ENCODE peak calls at places on chromosome 15, in nine cellular contexts. One of them, this sample, is unnamed.

GRCh38 chr15:76208786-76209424 is 102.4 kb downstream of the ETFA start:
- DNase-seq in COLO829: no peak
- DNase-seq in HuH-7.5: no peak
- DNase-seq in Peyer's patch: no peak
- DNase-seq in hippocampal formation: no peak
- DNase-seq in activated CD4-positive, alpha-beta T cell treated with anti-CD3 and anti-CD28 coated beads, Interleukin-2, amount 50 U/mL, for 24 hours: no peak
- DNase-seq in effector CD4-positive, alpha-beta T cell: no peak
- DNase-seq in anterior cingulate cortex: no peak
- DNase-seq in GM13977: no peak
- DNase-seq in this sample: no peak

GRCh38 chr15:69607101-69607500 is 154.5 kb downstream of the RPLP1 start:
- DNase-seq in anterior cingulate cortex: no peak
- DNase-seq in effector CD4-positive, alpha-beta T cell: no peak
- DNase-seq in hippocampal formation: no peak
- DNase-seq in GM13977: no peak
- DNase-seq in HuH-7.5: no peak
- DNase-seq in COLO829: no peak
- DNase-seq in Peyer's patch: no peak
- DNase-seq in activated CD4-positive, alpha-beta T cell treated with anti-CD3 and anti-CD28 coated beads, Interleukin-2, amount 50 U/mL, for 24 hours: no peak
- DNase-seq in this sample: no peak

GRCh38 chr15:70165811-70166284 is 68.1 kb upstream of the TLE3 start:
- DNase-seq in GM13977: no peak
- DNase-seq in HuH-7.5: no peak
- DNase-seq in effector CD4-positive, alpha-beta T cell: no peak
- DNase-seq in Peyer's patch: no peak
- DNase-seq in COLO829: no peak
- DNase-seq in anterior cingulate cortex: no peak
- DNase-seq in activated CD4-positive, alpha-beta T cell treated with anti-CD3 and anti-CD28 coated beads, Interleukin-2, amount 50 U/mL, for 24 hours: no peak
- DNase-seq in hippocampal formation: no peak
- DNase-seq in this sample: no peak

GRCh38 chr15:25238716-25239470 is 199.9 kb downstream of the UBE3A start:
- DNase-seq in anterior cingulate cortex: no peak
- DNase-seq in activated CD4-positive, alpha-beta T cell treated with anti-CD3 and anti-CD28 coated beads, Interleukin-2, amount 50 U/mL, for 24 hours: no peak
- DNase-seq in COLO829: no peak
- DNase-seq in Peyer's patch: no peak
- DNase-seq in GM13977: no peak
- DNase-seq in effector CD4-positive, alpha-beta T cell: no peak
- DNase-seq in HuH-7.5: no peak
- DNase-seq in hippocampal formation: no peak
- DNase-seq in this sample: no peak

GRCh38 chr15:37517106-37517505 is 416.8 kb upstream of the MEIS2 start:
- DNase-seq in activated CD4-positive, alpha-beta T cell treated with anti-CD3 and anti-CD28 coated beads, Interleukin-2, amount 50 U/mL, for 24 hours: no peak
- DNase-seq in HuH-7.5: no peak
- DNase-seq in COLO829: no peak
- DNase-seq in GM13977: no peak
- DNase-seq in anterior cingulate cortex: no peak
- DNase-seq in Peyer's patch: no peak
- DNase-seq in hippocampal formation: no peak
- DNase-seq in effector CD4-positive, alpha-beta T cell: no peak
- DNase-seq in this sample: no peak

GRCh38 chr15:72227192-72227586 is 3.8 kb downstream of the PKM start:
- DNase-seq in effector CD4-positive, alpha-beta T cell: peak; percentile 11
- DNase-seq in GM13977: peak; percentile 45
- DNase-seq in anterior cingulate cortex: peak; percentile 12
- DNase-seq in HuH-7.5: no peak
- DNase-seq in COLO829: no peak
- DNase-seq in Peyer's patch: no peak
- DNase-seq in hippocampal formation: no peak
- DNase-seq in activated CD4-positive, alpha-beta T cell treated with anti-CD3 and anti-CD28 coated beads, Interleukin-2, amount 50 U/mL, for 24 hours: peak; percentile 47
- DNase-seq in this sample: no peak

GRCh38 chr15:77665530-77666295 is 33.0 kb upstream of the LINGO1 start:
- DNase-seq in GM13977: no peak
- DNase-seq in COLO829: no peak
- DNase-seq in hippocampal formation: no peak
- DNase-seq in activated CD4-positive, alpha-beta T cell treated with anti-CD3 and anti-CD28 coated beads, Interleukin-2, amount 50 U/mL, for 24 hours: no peak
- DNase-seq in HuH-7.5: no peak
- DNase-seq in anterior cingulate cortex: no peak
- DNase-seq in Peyer's patch: no peak
- DNase-seq in effector CD4-positive, alpha-beta T cell: no peak
- DNase-seq in this sample: no peak

GRCh38 chr15:59170295-59170881 is 36.3 kb upstream of the LDHAL6B start:
- DNase-seq in Peyer's patch: no peak
- DNase-seq in activated CD4-positive, alpha-beta T cell treated with anti-CD3 and anti-CD28 coated beads, Interleukin-2, amount 50 U/mL, for 24 hours: no peak
- DNase-seq in anterior cingulate cortex: peak; percentile 15
- DNase-seq in COLO829: no peak
- DNase-seq in hippocampal formation: peak; percentile 37
- DNase-seq in GM13977: no peak
- DNase-seq in HuH-7.5: no peak
- DNase-seq in effector CD4-positive, alpha-beta T cell: no peak
- DNase-seq in this sample: no peak

GRCh38 chr15:28127036-28127435 is 27.9 kb upstream of the OCA2 start:
- DNase-seq in anterior cingulate cortex: no peak
- DNase-seq in hippocampal formation: no peak
- DNase-seq in COLO829: no peak
- DNase-seq in HuH-7.5: no peak
- DNase-seq in effector CD4-positive, alpha-beta T cell: no peak
- DNase-seq in activated CD4-positive, alpha-beta T cell treated with anti-CD3 and anti-CD28 coated beads, Interleukin-2, amount 50 U/mL, for 24 hours: no peak
- DNase-seq in GM13977: no peak
- DNase-seq in Peyer's patch: no peak
- DNase-seq in this sample: no peak

GRCh38 chr15:70281811-70282307 is 184.1 kb upstream of the TLE3 start:
- DNase-seq in effector CD4-positive, alpha-beta T cell: no peak
- DNase-seq in GM13977: no peak
- DNase-seq in HuH-7.5: no peak
- DNase-seq in hippocampal formation: no peak
- DNase-seq in COLO829: no peak
- DNase-seq in anterior cingulate cortex: no peak
- DNase-seq in Peyer's patch: peak; percentile 34
- DNase-seq in activated CD4-positive, alpha-beta T cell treated with anti-CD3 and anti-CD28 coated beads, Interleukin-2, amount 50 U/mL, for 24 hours: no peak
- DNase-seq in this sample: no peak

GRCh38 chr15:63156708-63157065 is 590 bp downstream of the RPS27L start:
- DNase-seq in hippocampal formation: peak; percentile 30
- DNase-seq in effector CD4-positive, alpha-beta T cell: peak; percentile 3
- DNase-seq in anterior cingulate cortex: no peak
- DNase-seq in HuH-7.5: peak; percentile 16
- DNase-seq in activated CD4-positive, alpha-beta T cell treated with anti-CD3 and anti-CD28 coated beads, Interleukin-2, amount 50 U/mL, for 24 hours: no peak
- DNase-seq in Peyer's patch: peak; percentile 39
- DNase-seq in GM13977: peak; percentile 36
- DNase-seq in COLO829: no peak
- DNase-seq in this sample: peak; percentile 42

GRCh38 chr15:50778089-50778488 is 12.6 kb upstream of the SPPL2A start:
- DNase-seq in hippocampal formation: no peak
- DNase-seq in anterior cingulate cortex: no peak
- DNase-seq in effector CD4-positive, alpha-beta T cell: no peak
- DNase-seq in activated CD4-positive, alpha-beta T cell treated with anti-CD3 and anti-CD28 coated beads, Interleukin-2, amount 50 U/mL, for 24 hours: no peak
- DNase-seq in HuH-7.5: no peak
- DNase-seq in Peyer's patch: no peak
- DNase-seq in COLO829: no peak
- DNase-seq in GM13977: no peak
- DNase-seq in this sample: no peak

GRCh38 chr15:89333011-89333860 is 1.4 kb downstream of the POLG start:
- DNase-seq in COLO829: no peak
- DNase-seq in HuH-7.5: no peak
- DNase-seq in Peyer's patch: no peak
- DNase-seq in anterior cingulate cortex: no peak
- DNase-seq in effector CD4-positive, alpha-beta T cell: peak; percentile 7
- DNase-seq in activated CD4-positive, alpha-beta T cell treated with anti-CD3 and anti-CD28 coated beads, Interleukin-2, amount 50 U/mL, for 24 hours: no peak
- DNase-seq in GM13977: no peak
- DNase-seq in hippocampal formation: no peak
- DNase-seq in this sample: no peak

GRCh38 chr15:48800811-48801460 is 9.9 kb downstream of the CEP152 start:
- DNase-seq in activated CD4-positive, alpha-beta T cell treated with anti-CD3 and anti-CD28 coated beads, Interleukin-2, amount 50 U/mL, for 24 hours: no peak
- DNase-seq in HuH-7.5: no peak
- DNase-seq in Peyer's patch: no peak
- DNase-seq in anterior cingulate cortex: no peak
- DNase-seq in GM13977: no peak
- DNase-seq in effector CD4-positive, alpha-beta T cell: no peak
- DNase-seq in hippocampal formation: no peak
- DNase-seq in COLO829: no peak
- DNase-seq in this sample: peak; percentile 57

GRCh38 chr15:92012368-92012629 is 158.8 kb downstream of the SLCO3A1 start:
- DNase-seq in HuH-7.5: no peak
- DNase-seq in hippocampal formation: no peak
- DNase-seq in GM13977: no peak
- DNase-seq in COLO829: no peak
- DNase-seq in anterior cingulate cortex: no peak
- DNase-seq in effector CD4-positive, alpha-beta T cell: no peak
- DNase-seq in Peyer's patch: no peak
- DNase-seq in activated CD4-positive, alpha-beta T cell treated with anti-CD3 and anti-CD28 coated beads, Interleukin-2, amount 50 U/mL, for 24 hours: peak; percentile 17
- DNase-seq in this sample: no peak

GRCh38 chr15:27183182-27183581 is 212.2 kb downstream of the GABRG3 start:
- DNase-seq in activated CD4-positive, alpha-beta T cell treated with anti-CD3 and anti-CD28 coated beads, Interleukin-2, amount 50 U/mL, for 24 hours: no peak
- DNase-seq in HuH-7.5: no peak
- DNase-seq in GM13977: no peak
- DNase-seq in anterior cingulate cortex: no peak
- DNase-seq in COLO829: no peak
- DNase-seq in hippocampal formation: no peak
- DNase-seq in Peyer's patch: no peak
- DNase-seq in effector CD4-positive, alpha-beta T cell: no peak
- DNase-seq in this sample: no peak

GRCh38 chr15:31278056-31278445 is 48.6 kb upstream of the KLF13 start:
- DNase-seq in effector CD4-positive, alpha-beta T cell: no peak
- DNase-seq in anterior cingulate cortex: no peak
- DNase-seq in activated CD4-positive, alpha-beta T cell treated with anti-CD3 and anti-CD28 coated beads, Interleukin-2, amount 50 U/mL, for 24 hours: no peak
- DNase-seq in Peyer's patch: no peak
- DNase-seq in COLO829: no peak
- DNase-seq in HuH-7.5: no peak
- DNase-seq in hippocampal formation: no peak
- DNase-seq in GM13977: no peak
- DNase-seq in this sample: no peak

GRCh38 chr15:77607894-77608261 is 24.8 kb downstream of the LINGO1 start:
- DNase-seq in HuH-7.5: no peak
- DNase-seq in activated CD4-positive, alpha-beta T cell treated with anti-CD3 and anti-CD28 coated beads, Interleukin-2, amount 50 U/mL, for 24 hours: no peak
- DNase-seq in hippocampal formation: no peak
- DNase-seq in GM13977: no peak
- DNase-seq in COLO829: peak; percentile 29
- DNase-seq in anterior cingulate cortex: no peak
- DNase-seq in effector CD4-positive, alpha-beta T cell: no peak
- DNase-seq in Peyer's patch: no peak
- DNase-seq in this sample: peak; percentile 96

GRCh38 chr15:83926116-83926515 is 272.2 kb downstream of the ADAMTSL3 start:
- DNase-seq in GM13977: no peak
- DNase-seq in activated CD4-positive, alpha-beta T cell treated with anti-CD3 and anti-CD28 coated beads, Interleukin-2, amount 50 U/mL, for 24 hours: no peak
- DNase-seq in hippocampal formation: no peak
- DNase-seq in HuH-7.5: no peak
- DNase-seq in effector CD4-positive, alpha-beta T cell: no peak
- DNase-seq in anterior cingulate cortex: no peak
- DNase-seq in COLO829: no peak
- DNase-seq in Peyer's patch: no peak
- DNase-seq in this sample: no peak

GRCh38 chr15:68177747-68178146 is 27.4 kb downstream of the CALML4 start:
- DNase-seq in COLO829: no peak
- DNase-seq in HuH-7.5: no peak
- DNase-seq in Peyer's patch: no peak
- DNase-seq in anterior cingulate cortex: no peak
- DNase-seq in activated CD4-positive, alpha-beta T cell treated with anti-CD3 and anti-CD28 coated beads, Interleukin-2, amount 50 U/mL, for 24 hours: no peak
- DNase-seq in GM13977: no peak
- DNase-seq in hippocampal formation: no peak
- DNase-seq in effector CD4-positive, alpha-beta T cell: no peak
- DNase-seq in this sample: no peak

GRCh38 chr15:52148409-52148808 is 35.8 kb upstream of the BCL2L10 start:
- DNase-seq in anterior cingulate cortex: no peak
- DNase-seq in Peyer's patch: no peak
- DNase-seq in activated CD4-positive, alpha-beta T cell treated with anti-CD3 and anti-CD28 coated beads, Interleukin-2, amount 50 U/mL, for 24 hours: no peak
- DNase-seq in effector CD4-positive, alpha-beta T cell: no peak
- DNase-seq in COLO829: no peak
- DNase-seq in GM13977: no peak
- DNase-seq in HuH-7.5: no peak
- DNase-seq in hippocampal formation: no peak
- DNase-seq in this sample: no peak

GRCh38 chr15:34364041-34364440 is 3.0 kb downstream of the LPCAT4 start:
- DNase-seq in effector CD4-positive, alpha-beta T cell: no peak
- DNase-seq in hippocampal formation: no peak
- DNase-seq in anterior cingulate cortex: no peak
- DNase-seq in GM13977: no peak
- DNase-seq in HuH-7.5: no peak
- DNase-seq in activated CD4-positive, alpha-beta T cell treated with anti-CD3 and anti-CD28 coated beads, Interleukin-2, amount 50 U/mL, for 24 hours: no peak
- DNase-seq in Peyer's patch: no peak
- DNase-seq in COLO829: no peak
- DNase-seq in this sample: no peak

GRCh38 chr15:50066202-50066601 is 52.8 kb downstream of the ATP8B4 start:
- DNase-seq in anterior cingulate cortex: no peak
- DNase-seq in activated CD4-positive, alpha-beta T cell treated with anti-CD3 and anti-CD28 coated beads, Interleukin-2, amount 50 U/mL, for 24 hours: peak; percentile 27
- DNase-seq in COLO829: no peak
- DNase-seq in GM13977: no peak
- DNase-seq in Peyer's patch: no peak
- DNase-seq in hippocampal formation: no peak
- DNase-seq in effector CD4-positive, alpha-beta T cell: no peak
- DNase-seq in HuH-7.5: no peak
- DNase-seq in this sample: no peak

GRCh38 chr15:56028430-56028829 is 35.0 kb upstream of the NEDD4 start:
- DNase-seq in hippocampal formation: no peak
- DNase-seq in GM13977: no peak
- DNase-seq in HuH-7.5: no peak
- DNase-seq in Peyer's patch: no peak
- DNase-seq in anterior cingulate cortex: no peak
- DNase-seq in COLO829: no peak
- DNase-seq in activated CD4-positive, alpha-beta T cell treated with anti-CD3 and anti-CD28 coated beads, Interleukin-2, amount 50 U/mL, for 24 hours: no peak
- DNase-seq in effector CD4-positive, alpha-beta T cell: no peak
- DNase-seq in this sample: no peak

GRCh38 chr15:62726461-62726860 is 316.1 kb upstream of the TPM1 start:
- DNase-seq in activated CD4-positive, alpha-beta T cell treated with anti-CD3 and anti-CD28 coated beads, Interleukin-2, amount 50 U/mL, for 24 hours: no peak
- DNase-seq in GM13977: no peak
- DNase-seq in COLO829: no peak
- DNase-seq in anterior cingulate cortex: no peak
- DNase-seq in HuH-7.5: no peak
- DNase-seq in effector CD4-positive, alpha-beta T cell: no peak
- DNase-seq in Peyer's patch: no peak
- DNase-seq in hippocampal formation: no peak
- DNase-seq in this sample: no peak

GRCh38 chr15:51770902-51771301 is 19.5 kb downstream of the TMOD2 start:
- DNase-seq in anterior cingulate cortex: no peak
- DNase-seq in effector CD4-positive, alpha-beta T cell: no peak
- DNase-seq in activated CD4-positive, alpha-beta T cell treated with anti-CD3 and anti-CD28 coated beads, Interleukin-2, amount 50 U/mL, for 24 hours: no peak
- DNase-seq in COLO829: no peak
- DNase-seq in GM13977: no peak
- DNase-seq in Peyer's patch: no peak
- DNase-seq in HuH-7.5: no peak
- DNase-seq in hippocampal formation: no peak
- DNase-seq in this sample: no peak

GRCh38 chr15:92779874-92780273 is 120.2 kb upstream of the CHD2 start:
- DNase-seq in activated CD4-positive, alpha-beta T cell treated with anti-CD3 and anti-CD28 coated beads, Interleukin-2, amount 50 U/mL, for 24 hours: no peak
- DNase-seq in anterior cingulate cortex: no peak
- DNase-seq in Peyer's patch: no peak
- DNase-seq in COLO829: no peak
- DNase-seq in GM13977: no peak
- DNase-seq in HuH-7.5: no peak
- DNase-seq in effector CD4-positive, alpha-beta T cell: no peak
- DNase-seq in hippocampal formation: no peak
- DNase-seq in this sample: no peak

GRCh38 chr15:45225506-45226273 is 26.3 kb upstream of the SLC28A2 start:
- DNase-seq in effector CD4-positive, alpha-beta T cell: no peak
- DNase-seq in Peyer's patch: no peak
- DNase-seq in GM13977: no peak
- DNase-seq in activated CD4-positive, alpha-beta T cell treated with anti-CD3 and anti-CD28 coated beads, Interleukin-2, amount 50 U/mL, for 24 hours: no peak
- DNase-seq in HuH-7.5: no peak
- DNase-seq in COLO829: no peak
- DNase-seq in hippocampal formation: no peak
- DNase-seq in anterior cingulate cortex: no peak
- DNase-seq in this sample: peak; percentile 22

GRCh38 chr15:52491460-52491859 is 37.2 kb downstream of the MYO5A start:
- DNase-seq in HuH-7.5: no peak
- DNase-seq in activated CD4-positive, alpha-beta T cell treated with anti-CD3 and anti-CD28 coated beads, Interleukin-2, amount 50 U/mL, for 24 hours: no peak
- DNase-seq in COLO829: peak; percentile 78
- DNase-seq in Peyer's patch: no peak
- DNase-seq in hippocampal formation: no peak
- DNase-seq in effector CD4-positive, alpha-beta T cell: no peak
- DNase-seq in anterior cingulate cortex: no peak
- DNase-seq in GM13977: no peak
- DNase-seq in this sample: peak; percentile 88

GRCh38 chr15:33154366-33155166 is 39.9 kb downstream of the FMN1 start:
- DNase-seq in COLO829: peak; percentile 80
- DNase-seq in activated CD4-positive, alpha-beta T cell treated with anti-CD3 and anti-CD28 coated beads, Interleukin-2, amount 50 U/mL, for 24 hours: no peak
- DNase-seq in hippocampal formation: peak; percentile 24
- DNase-seq in GM13977: no peak
- DNase-seq in HuH-7.5: no peak
- DNase-seq in effector CD4-positive, alpha-beta T cell: no peak
- DNase-seq in anterior cingulate cortex: no peak
- DNase-seq in Peyer's patch: no peak
- DNase-seq in this sample: peak; percentile 100

GRCh38 chr15:66591322-66591862 is 25.6 kb upstream of the LCTL start:
- DNase-seq in COLO829: no peak
- DNase-seq in HuH-7.5: no peak
- DNase-seq in effector CD4-positive, alpha-beta T cell: no peak
- DNase-seq in activated CD4-positive, alpha-beta T cell treated with anti-CD3 and anti-CD28 coated beads, Interleukin-2, amount 50 U/mL, for 24 hours: no peak
- DNase-seq in anterior cingulate cortex: no peak
- DNase-seq in Peyer's patch: no peak
- DNase-seq in hippocampal formation: no peak
- DNase-seq in GM13977: no peak
- DNase-seq in this sample: no peak